ENCODE peak calls at places on chromosomes 16 and 17, in seven cellular contexts. S, F, H, R, G, Q and A are unnamed samples.

GRCh38 chr16:58515871-58516767 is 802 bp downstream of the SETD6 start:
- DNase-seq in S (no peak), F (peak; percentile 66), H (no peak), R (no peak), G (peak; percentile 66), Q (peak; percentile 66), A (no peak)

GRCh38 chr16:86018487-86018886 is 119.5 kb downstream of the IRF8 start:
- DNase-seq in S (peak; percentile 65), F (peak; percentile 43), H (no peak), R (no peak), G (peak; percentile 7), Q (no peak), A (no peak)

GRCh38 chr17:62778990-62779681 is 29.0 kb downstream of the MARCHF10 start:
- DNase-seq in S (no peak), F (no peak), H (no peak), R (no peak), G (peak; percentile 75), Q (no peak), A (no peak)

GRCh38 chr16:73125860-73126259 is 77.9 kb upstream of the ZFHX3 start:
- DNase-seq in S (no peak), F (no peak), H (no peak), R (no peak), G (no peak), Q (no peak), A (no peak)

GRCh38 chr16:27449434-27450188 is 47.6 kb downstream of the IL21R start:
- DNase-seq in S (no peak), F (no peak), H (no peak), R (no peak), G (no peak), Q (no peak), A (no peak)

GRCh38 chr16:3456374-3456773 is 12.9 kb downstream of the NAA60 start:
- DNase-seq in S (no peak), F (no peak), H (no peak), R (no peak), G (peak; percentile 42), Q (no peak), A (no peak)

GRCh38 chr16:82755570-82756282 is 129.0 kb downstream of the CDH13 start:
- DNase-seq in S (no peak), F (no peak), H (no peak), R (no peak), G (no peak), Q (peak; percentile 6), A (no peak)

GRCh38 chr17:63646492-63646815 is 24.2 kb downstream of the MAP3K3 start:
- DNase-seq in S (no peak), F (no peak), H (peak; percentile 59), R (no peak), G (no peak), Q (no peak), A (no peak)

GRCh38 chr17:82085931-82086764 is 11.9 kb downstream of the FASN start:
- DNase-seq in S (no peak), F (no peak), H (no peak), R (peak; percentile 8), G (no peak), Q (no peak), A (no peak)

GRCh38 chr16:87096746-87097145 is 220.4 kb downstream of the C16orf95 start:
- DNase-seq in S (no peak), F (no peak), H (no peak), R (no peak), G (no peak), Q (no peak), A (no peak)

GRCh38 chr17:49723423-49723822 is 15.7 kb upstream of the SLC35B1 start:
- DNase-seq in S (peak; percentile 70), F (peak; percentile 47), H (no peak), R (peak; percentile 65), G (peak; percentile 94), Q (no peak), A (no peak)

GRCh38 chr16:56860226-56861020 is 4.6 kb upstream of the SLC12A3 start:
- DNase-seq in S (no peak), F (no peak), H (peak; percentile 75), R (no peak), G (no peak), Q (no peak), A (no peak)

GRCh38 chr17:72166040-72166439 is 45.2 kb downstream of the SOX9 start:
- DNase-seq in S (peak; percentile 37), F (no peak), H (no peak), R (peak; percentile 18), G (no peak), Q (peak; percentile 4), A (no peak)

GRCh38 chr16:49505556-49505955 is 132.0 kb downstream of the C16orf78 start:
- DNase-seq in S (no peak), F (no peak), H (no peak), R (no peak), G (no peak), Q (no peak), A (no peak)

GRCh38 chr17:17402558-17402957 is 74.2 kb upstream of the MED9 start:
- DNase-seq in S (no peak), F (no peak), H (no peak), R (no peak), G (no peak), Q (no peak), A (no peak)

GRCh38 chr17:17408236-17408794 is 68.5 kb upstream of the MED9 start:
- DNase-seq in S (no peak), F (no peak), H (no peak), R (no peak), G (no peak), Q (no peak), A (no peak)

GRCh38 chr17:17401271-17401781 is 75.5 kb upstream of the MED9 start:
- DNase-seq in S (no peak), F (no peak), H (no peak), R (no peak), G (peak; percentile 48), Q (peak; percentile 26), A (no peak)

GRCh38 chr17:17403899-17404576 is 72.8 kb upstream of the MED9 start:
- DNase-seq in S (no peak), F (no peak), H (no peak), R (no peak), G (no peak), Q (no peak), A (no peak)

DNA sequence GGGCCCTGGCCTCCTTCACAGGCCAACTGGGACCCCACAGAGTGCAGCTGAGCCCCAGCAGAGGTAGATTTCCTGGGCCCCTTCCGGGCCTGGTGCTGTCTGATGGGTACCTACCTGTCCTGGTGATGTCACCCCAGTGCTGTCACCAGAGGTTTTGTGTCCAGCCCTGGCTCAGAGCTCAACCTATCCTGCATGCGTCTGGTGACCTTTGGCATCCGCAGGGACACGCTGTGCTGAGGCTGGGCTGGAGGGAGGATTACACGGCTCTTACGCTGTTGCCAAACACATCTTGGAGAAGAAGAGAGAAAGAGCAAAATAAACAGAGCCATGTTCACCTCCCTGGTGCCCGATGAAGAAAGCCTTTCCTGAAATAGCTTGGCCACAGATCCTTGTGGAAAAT is 70.6 kb upstream of the MED9 start:
- DNase-seq in S (no peak), F (no peak), H (no peak), R (no peak), G (no peak), Q (no peak), A (no peak)
- H3K4me1 ChIP-seq in S (no peaks in the 10 kb centered on the region), F (no peaks in the 10 kb centered on the region), H (no peaks in the 10 kb centered on the region), R (no peaks in the 10 kb centered on the region), G (no peaks in the 10 kb centered on the region), Q (no peaks in the 10 kb centered on the region), A (peaks cover 9% of the 10 kb centered on the region)

GRCh38 chr17:17156511-17156910 is 49.6 kb downstream of the PLD6 start:
- DNase-seq in S (no peak), F (no peak), H (no peak), R (no peak), G (no peak), Q (no peak), A (no peak)
- H3K4me3 ChIP-seq in S (no peak overlapping the region), F (no peak overlapping the region), H (no peak overlapping the region), R (no peak overlapping the region), G (no peak overlapping the region), Q (no peak overlapping the region), A (no peak overlapping the region)

GRCh38 chr16:21602785-21603184 is 3.4 kb downstream of the METTL9 start:
- DNase-seq in S (no peak), F (no peak), H (no peak), R (no peak), G (no peak), Q (no peak), A (no peak)

GRCh38 chr16:21598676-21599157 is 660 bp upstream of the METTL9 start:
- DNase-seq in S (no peak), F (no peak), H (no peak), R (peak; percentile 25), G (no peak), Q (no peak), A (no peak)

GRCh38 chr16:21599158-21599993 is at the start of gene METTL9:
- DNase-seq in S (peak; percentile 95), F (peak; percentile 95), H (peak; percentile 73), R (peak; percentile 95), G (peak; percentile 95), Q (peak; percentile 98), A (peak; percentile 79)

GRCh38 chr16:21597571-21598030 is 1.8 kb upstream of the METTL9 start:
- DNase-seq in S (no peak), F (no peak), H (no peak), R (no peak), G (no peak), Q (no peak), A (no peak)

GRCh38 chr16:21599994-21600773 is 807 bp downstream of the METTL9 start:
- DNase-seq in S (no peak), F (peak; percentile 35), H (peak; percentile 17), R (no peak), G (no peak), Q (peak; percentile 82), A (no peak)
- H3K4me1 ChIP-seq in S (peaks cover 2% of the 10 kb centered on the region), F (no peaks in the 10 kb centered on the region), H (peaks cover 6% of the 10 kb centered on the region), R (peaks cover 43% of the 10 kb centered on the region), G (peaks cover 36% of the 10 kb centered on the region), Q (peaks cover 26% of the 10 kb centered on the region), A (peaks cover 27% of the 10 kb centered on the region)

GRCh38 chr17:26962255-26963162 is 331.4 kb upstream of the WSB1 start:
- DNase-seq in S (no peak), F (no peak), H (no peak), R (no peak), G (no peak), Q (peak; percentile 15), A (no peak)

GRCh38 chr17:26963163-26963503 is 330.8 kb upstream of the WSB1 start:
- DNase-seq in S (no peak), F (no peak), H (no peak), R (no peak), G (no peak), Q (no peak), A (no peak)
- H3K4me3 ChIP-seq in S (no peak overlapping the region), F (no peak overlapping the region), H (no peak overlapping the region), R (no peak overlapping the region), G (no peak overlapping the region), Q (no peak overlapping the region), A (no peak overlapping the region)